ENCODE peak calls at places on chromosome 16, in seven cellular contexts. E is endodermal cell; Z is dorsolateral prefrontal cortex; W is left ventricle myocardium inferior; A is AG10803; X is activated CD8-positive, alpha-beta T cell treated with anti-CD3 and anti-CD28 coated beads for 36 hours; B is transverse colon. U is an unnamed sample.
A peak's percentile ranks its signal among the peaks of the same experiment; 100 is the strongest.

GRCh38 chr16:8781797-8782196 is 15.6 kb downstream of the TMEM186 start:
- DNase-seq in E (no peak), Z (no peak), W (no peak), A (no peak), X (no peak), B (no peak), U (no peak)

GRCh38 chr16:70302745-70303144 is 3.8 kb downstream of the DDX19B start:
- DNase-seq in E (no peak), Z (no peak), W (no peak), A (no peak), X (no peak), B (no peak), U (no peak)

GRCh38 chr16:67919618-67920210 is 11.9 kb downstream of the CTRL start:
- DNase-seq in E (no peak), Z (no peak), W (no peak), A (no peak), X (no peak), B (no peak), U (no peak)

GRCh38 chr16:9849697-9850245 is 332.5 kb downstream of the GRIN2A start:
- DNase-seq in E (no peak), Z (no peak), W (no peak), A (no peak), X (no peak), B (no peak), U (no peak)

GRCh38 chr16:84138824-84139627 is 6.0 kb downstream of the HSDL1 start:
- DNase-seq in E (no peak), Z (no peak), W (no peak), A (peak; percentile 49), X (peak; percentile 78), B (no peak), U (no peak)

GRCh38 chr16:82169861-82170845 is at the start of gene MPHOSPH6:
- DNase-seq in E (peak; percentile 95), Z (peak; percentile 86), W (peak; percentile 92), A (peak; percentile 90), X (peak; percentile 91), B (peak; percentile 94), U (peak; percentile 84)

GRCh38 chr16:67210069-67210937 is 11.4 kb downstream of the ELMO3 start:
- DNase-seq in E (peak; percentile 65), Z (no peak), W (no peak), A (no peak), X (no peak), B (no peak), U (no peak)

GRCh38 chr16:72532896-72533295 is 360.9 kb upstream of the PMFBP1 start:
- DNase-seq in E (no peak), Z (no peak), W (no peak), A (peak; percentile 9), X (no peak), B (no peak), U (no peak)

GRCh38 chr16:12350945-12351344 is 374.4 kb downstream of the SNX29 start:
- DNase-seq in E (peak; percentile 63), Z (no peak), W (no peak), A (no peak), X (no peak), B (no peak), U (no peak)
- TF ChIP-seq CTCF in E (peak; percentile 65), Z (no peak), W (no peak), A (no peak), X (no peak), B (no peak), U (no peak)

GRCh38 chr16:87877942-87878507 is 8.7 kb upstream of the SLC7A5 start:
- DNase-seq in E (peak; percentile 67), Z (no peak), W (no peak), A (no peak), X (peak; percentile 71), B (no peak), U (no peak)
- TF ChIP-seq CTCF in E (peak; percentile 61), Z (peak; percentile 26), W (no peak), A (peak; percentile 45), X (peak; percentile 55), B (no peak), U (no peak)

GRCh38 chr16:56950881-56951771 is 10.6 kb upstream of the CETP start:
- DNase-seq in E (peak; percentile 88), Z (no peak), W (peak; percentile 23), A (peak; percentile 59), X (peak; percentile 82), B (peak; percentile 59), U (peak; percentile 36)
- TF ChIP-seq CTCF in E (peak; percentile 79), Z (peak; percentile 32), W (peak; percentile 68), A (peak; percentile 75), X (peak; percentile 80), B (peak; percentile 47), U (peak; percentile 62)

GRCh38 chr16:78213751-78214150 is 114.3 kb downstream of the WWOX start:
- DNase-seq in E (peak; percentile 55), Z (no peak), W (no peak), A (no peak), X (no peak), B (no peak), U (no peak)
- TF ChIP-seq CTCF in E (no peak), Z (no peak), W (no peak), A (no peak), X (no peak), B (no peak), U (no peak)